ENCODE peak calls at places on chromosomes 16 and 17, in nine cellular contexts. U, O, E, R, Z, G, L, B and S are unnamed samples.
A peak's percentile ranks its signal among the peaks of the same experiment; 100 is the strongest.

GRCh38 chr17:77258638-77259037 is 117.9 kb downstream of the SEC14L1 start:
- DNase-seq in R (no peak), Z (no peak), L (no peak), B (no peak), O (no peak), G (no peak), U (no peak), E (no peak), S (no peak)

GRCh38 chr17:18226284-18226945 is 980 bp downstream of the LLGL1 start:
- DNase-seq in O (no peak), E (peak; percentile 11), L (peak; percentile 11), G (no peak), Z (no peak), R (no peak), U (no peak), B (no peak), S (no peak)

GRCh38 chr16:77212736-77213541 is 13.7 kb downstream of the SYCE1L start:
- DNase-seq in E (no peak), U (peak; percentile 55), B (peak; percentile 57), Z (peak; percentile 59), R (peak; percentile 84), L (peak; percentile 42), G (peak; percentile 59), O (peak; percentile 78), S (no peak)

GRCh38 chr16:69112285-69113129 is 7.1 kb downstream of the HAS3 start:
- DNase-seq in O (peak; percentile 67), B (peak; percentile 42), Z (peak; percentile 43), R (peak; percentile 76), G (peak; percentile 61), U (peak; percentile 70), L (no peak), E (peak; percentile 25), S (no peak)

GRCh38 chr16:11497329-11497805 is 89.4 kb downstream of the LITAF start:
- DNase-seq in B (peak; percentile 89), L (peak; percentile 62), Z (peak; percentile 92), O (peak; percentile 92), R (peak; percentile 81), U (no peak), E (peak; percentile 56), G (peak; percentile 96), S (peak; percentile 17)

GRCh38 chr17:65131946-65132345 is 5.2 kb upstream of the RGS9 start:
- DNase-seq in R (peak; percentile 59), E (peak; percentile 97), O (no peak), L (peak; percentile 69), Z (no peak), U (no peak), B (no peak), G (no peak), S (peak; percentile 89)

GRCh38 chr17:31093866-31094599 is 744 bp upstream of the NF1 start:
- DNase-seq in G (no peak), Z (no peak), B (no peak), L (no peak), O (no peak), E (no peak), R (peak; percentile 84), U (no peak), S (no peak)

GRCh38 chr17:41666336-41666680 is 22.4 kb upstream of the EIF1 start:
- DNase-seq in O (peak; percentile 75), E (peak; percentile 78), G (peak; percentile 40), U (peak; percentile 77), R (peak; percentile 79), Z (peak; percentile 27), L (peak; percentile 62), B (no peak), S (no peak)

GRCh38 chr16:50960517-50961202 is 190.4 kb downstream of the SALL1 start:
- DNase-seq in O (no peak), G (no peak), Z (no peak), U (no peak), R (no peak), E (no peak), L (no peak), B (peak; percentile 18), S (no peak)

GRCh38 chr16:69286941-69287713 is 24.0 kb upstream of the VPS4A start:
- DNase-seq in U (peak; percentile 71), Z (peak; percentile 79), G (peak; percentile 53), L (peak; percentile 52), O (peak; percentile 81), E (peak; percentile 78), R (peak; percentile 64), B (peak; percentile 62), S (no peak)

DNA sequence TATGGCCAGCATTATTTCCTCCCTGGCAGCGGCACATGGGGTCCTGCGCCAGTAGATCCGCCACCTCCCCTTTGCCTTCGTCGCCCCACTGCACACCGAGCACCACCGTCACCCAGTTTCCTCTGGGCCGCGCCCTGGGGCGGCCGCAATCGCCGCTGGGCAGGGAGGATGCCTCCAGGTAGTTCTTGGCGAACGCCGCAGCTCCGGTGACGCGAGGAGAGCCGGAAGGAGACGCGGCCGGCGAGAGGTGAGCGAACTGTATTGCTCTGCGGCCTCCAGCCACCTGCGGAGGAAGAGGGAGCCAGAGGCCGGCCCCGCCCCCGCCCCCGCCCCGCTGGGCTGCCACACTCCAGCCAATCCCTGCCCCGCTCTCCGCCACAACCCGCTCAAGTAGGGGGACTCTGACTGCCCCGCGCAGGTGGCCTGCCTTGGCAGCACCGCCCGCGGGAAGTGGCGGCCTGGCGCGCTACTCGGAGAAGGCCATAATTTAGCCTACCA is 11.8 kb upstream of the SLFN13 start:
- DNase-seq in O (no peak), L (no peak), B (peak; percentile 25), E (no peak), U (peak; percentile 74), G (peak; percentile 35), Z (peak; percentile 27), R (peak; percentile 95), S (no peak)
- H3K4me3 ChIP-seq in O (peak overlapping the region; percentile 15), L (no peak overlapping the region), B (peak overlapping the region; percentile 62), E (no peak overlapping the region), U (peak overlapping the region; percentile 38), G (peak overlapping the region; percentile 46), Z (peak overlapping the region; percentile 53), R (peak overlapping the region; percentile 34), S (no peak overlapping the region)

DNA sequence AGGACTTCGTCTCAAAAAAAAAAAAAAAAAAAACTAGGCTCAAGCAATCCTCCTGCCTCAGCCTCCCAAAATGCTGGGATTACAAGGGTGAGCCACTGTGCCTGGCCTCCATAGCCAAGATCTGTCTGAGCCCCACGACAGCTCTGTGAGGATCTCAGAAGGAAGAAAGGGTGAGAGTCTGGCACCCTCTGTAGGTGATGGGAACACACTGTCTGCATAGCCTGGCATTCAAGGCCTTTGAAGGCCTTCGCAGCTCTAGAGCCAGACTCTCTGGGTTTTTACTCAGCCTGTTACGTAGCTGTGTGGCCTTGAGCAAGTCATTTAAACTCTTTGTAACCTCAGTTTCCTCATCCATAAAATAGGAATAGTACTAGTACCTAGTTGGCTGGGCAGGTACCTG is 6.3 kb upstream of the XPO6 start:
- DNase-seq in B (no peak), U (peak; percentile 60), R (peak; percentile 80), Z (no peak), O (no peak), L (peak; percentile 20), G (no peak), E (peak; percentile 52), S (no peak)
- TF ChIP-seq CTCF in B (peak; percentile 29), U (peak; percentile 70), R (peak; percentile 64), Z (no peak), O (no peak), L (peak; percentile 49), G (peak; percentile 32), E (peak; percentile 57), S (peak; percentile 76)

GRCh38 chr17:49612721-49613120 is 37.0 kb downstream of the NXPH3 start:
- DNase-seq in E (no peak), O (no peak), G (no peak), R (no peak), U (no peak), L (no peak), Z (no peak), B (no peak), S (no peak)
- H3K36me3 ChIP-seq in E (peaks cover 23% of the 10 kb centered on the region), O (peaks cover 33% of the 10 kb centered on the region), G (peaks cover 71% of the 10 kb centered on the region), R (no peaks in the 10 kb centered on the region), U (peaks cover 76% of the 10 kb centered on the region), L (no peaks in the 10 kb centered on the region), Z (peaks cover 9% of the 10 kb centered on the region), B (peaks cover 57% of the 10 kb centered on the region), S (peaks cover 10% of the 10 kb centered on the region)

GRCh38 chr17:39529455-39529854 is 68.2 kb downstream of the CDK12 start:
- DNase-seq in L (no peak), E (no peak), Z (no peak), B (no peak), G (no peak), U (no peak), O (no peak), R (no peak), S (no peak)

GRCh38 chr17:39531252-39531651 is 70.0 kb downstream of the CDK12 start:
- DNase-seq in B (no peak), G (no peak), O (no peak), U (no peak), R (no peak), L (no peak), E (no peak), Z (no peak), S (no peak)

GRCh38 chr17:39527220-39527813 is 66.0 kb downstream of the CDK12 start:
- DNase-seq in B (no peak), Z (no peak), R (no peak), E (no peak), G (no peak), L (no peak), U (peak; percentile 39), O (no peak), S (no peak)

GRCh38 chr17:39533891-39534290 is 72.6 kb downstream of the CDK12 start:
- DNase-seq in L (no peak), R (no peak), Z (no peak), B (no peak), U (no peak), E (peak; percentile 25), G (no peak), O (no peak), S (no peak)

GRCh38 chr17:39530513-39530912 is 69.2 kb downstream of the CDK12 start:
- DNase-seq in R (no peak), Z (no peak), B (no peak), U (no peak), G (no peak), E (no peak), O (no peak), L (no peak), S (no peak)
- H3K4me3 ChIP-seq in R (no peak overlapping the region), Z (no peak overlapping the region), B (no peak overlapping the region), U (no peak overlapping the region), G (no peak overlapping the region), E (no peak overlapping the region), O (no peak overlapping the region), L (no peak overlapping the region), S (no peak overlapping the region)

DNA sequence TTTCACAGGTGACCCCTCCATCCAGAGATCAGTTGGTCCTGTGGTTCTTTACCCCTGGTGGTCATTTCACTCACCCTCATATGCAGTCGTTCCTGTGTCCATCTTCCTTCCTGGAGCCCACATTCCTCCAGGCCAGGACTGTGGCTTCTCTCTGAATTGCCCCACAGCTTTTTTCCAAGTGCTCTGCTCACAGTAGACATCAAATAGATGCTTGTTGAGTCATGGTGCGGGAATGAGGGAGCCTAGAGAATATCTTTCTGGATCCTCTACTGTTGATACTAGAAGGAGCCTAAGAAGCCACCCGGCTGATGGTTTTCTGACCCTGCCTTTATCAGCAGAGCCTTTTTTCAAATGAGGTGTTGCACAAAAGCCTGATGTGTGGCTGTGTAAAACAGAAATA is 10.4 kb downstream of the USB1 start:
- DNase-seq in R (no peak), B (no peak), L (peak; percentile 81), U (no peak), G (no peak), O (no peak), E (peak; percentile 83), Z (no peak), S (no peak)
- TF ChIP-seq CTCF in R (no peak), B (no peak), L (no peak), U (no peak), G (no peak), O (no peak), E (no peak), Z (no peak), S (no peak)

GRCh38 chr16:16121185-16121727 is 102.0 kb downstream of the ABCC6 start:
- DNase-seq in U (no peak), Z (no peak), L (no peak), G (no peak), O (no peak), R (no peak), E (no peak), B (no peak), S (no peak)
- H3K36me3 ChIP-seq in U (peaks cover 100% of the 10 kb centered on the region), Z (no peaks in the 10 kb centered on the region), L (peaks cover 28% of the 10 kb centered on the region), G (peaks cover 55% of the 10 kb centered on the region), O (peaks cover 26% of the 10 kb centered on the region), R (no peaks in the 10 kb centered on the region), E (peaks cover 89% of the 10 kb centered on the region), B (peaks cover 74% of the 10 kb centered on the region), S (peaks cover 35% of the 10 kb centered on the region)